ENCODE peak calls at places on chromosomes 6 and 20, in five cellular contexts. T, H, P, D and W are unnamed samples.

GRCh38 chr20:21562656-21563055 is 48.8 kb upstream of the NKX2-2 start:
- DNase-seq in H (peak; percentile 9), T (no peak), P (no peak), D (no peak), W (no peak)

GRCh38 chr20:25139061-25139705 is 56.3 kb upstream of the ENTPD6 start:
- DNase-seq in H (no peak), P (no peak), T (peak; percentile 32), D (no peak), W (no peak)

GRCh38 chr6:87066449-87067288 is 28.2 kb downstream of the CGA start:
- DNase-seq in H (no peak), P (peak; percentile 48), D (peak; percentile 28), T (peak; percentile 57), W (peak; percentile 61)

GRCh38 chr6:11282245-11282644 is 49.8 kb upstream of the NEDD9 start:
- DNase-seq in T (no peak), D (no peak), P (no peak), H (no peak), W (no peak)

GRCh38 chr6:41167173-41167963 is 4.5 kb upstream of the TREM2 start:
- DNase-seq in P (no peak), H (peak; percentile 36), T (no peak), D (no peak), W (no peak)

GRCh38 chr6:149895702-149896310 is 2.1 kb downstream of the RAET1E start:
- DNase-seq in D (peak; percentile 46), T (peak; percentile 84), P (no peak), H (peak; percentile 90), W (peak; percentile 52)

GRCh38 chr6:135748189-135748588 is 103.3 kb upstream of the PDE7B start:
- DNase-seq in D (no peak), P (no peak), T (no peak), H (no peak), W (no peak)

GRCh38 chr6:72616406-72617015 is 5.4 kb upstream of the KCNQ5 start:
- DNase-seq in P (no peak), D (no peak), H (no peak), T (no peak), W (no peak)

GRCh38 chr20:5491463-5491862 is 174.7 kb upstream of the PROKR2 start:
- DNase-seq in P (no peak), H (no peak), T (no peak), D (no peak), W (no peak)

GRCh38 chr6:3825331-3825831 is 23.8 kb upstream of the FAM50B start:
- DNase-seq in D (no peak), P (peak; percentile 41), H (peak; percentile 93), T (no peak), W (no peak)

GRCh38 chr6:30061766-30062458 is 847 bp downstream of the POLR1H start:
- DNase-seq in D (no peak), H (no peak), P (peak; percentile 22), T (no peak), W (peak; percentile 17)

GRCh38 chr6:31094389-31094881 is 17.9 kb downstream of the C6orf15 start:
- DNase-seq in T (no peak), D (no peak), H (no peak), P (no peak), W (no peak)

GRCh38 chr6:108341312-108341711 is 46.5 kb downstream of the AFG1L start:
- DNase-seq in D (no peak), H (no peak), P (no peak), T (no peak), W (no peak)

GRCh38 chr6:56891754-56892153 is 63.2 kb upstream of the BEND6 start:
- DNase-seq in D (no peak), H (no peak), T (no peak), P (no peak), W (no peak)

GRCh38 chr20:1462834-1463233 is 3.8 kb downstream of the NSFL1C start:
- DNase-seq in P (no peak), H (no peak), D (no peak), T (no peak), W (no peak)

GRCh38 chr6:28982476-28983266 is 22.4 kb downstream of the ZNF311 start:
- DNase-seq in D (peak; percentile 46), T (no peak), P (no peak), H (no peak), W (peak; percentile 22)

GRCh38 chr6:119361209-119361608 is 11.6 kb upstream of the MAN1A1 start:
- DNase-seq in T (no peak), D (no peak), H (no peak), P (no peak), W (no peak)

GRCh38 chr6:5054427-5054873 is 30.7 kb upstream of the PPP1R3G start:
- DNase-seq in D (no peak), P (no peak), T (no peak), H (no peak), W (no peak)

GRCh38 chr6:148364056-148364844 is 21.6 kb downstream of the SASH1 start:
- DNase-seq in H (no peak), D (no peak), T (no peak), P (no peak), W (no peak)

GRCh38 chr6:157873735-157874344 is 50.8 kb downstream of the SNX9 start:
- DNase-seq in T (peak; percentile 50), D (peak; percentile 43), P (peak; percentile 83), H (peak; percentile 95), W (peak; percentile 82)

GRCh38 chr6:107621216-107621940 is 131.5 kb downstream of the SOBP start:
- DNase-seq in T (no peak), D (no peak), P (no peak), H (no peak), W (no peak)

GRCh38 chr6:86526238-86526637 is 411.1 kb upstream of the HTR1E start:
- DNase-seq in H (no peak), P (no peak), D (no peak), T (no peak), W (no peak)

GRCh38 chr20:50088022-50088421 is 24.9 kb downstream of the UBE2V1 start:
- DNase-seq in T (no peak), H (no peak), D (no peak), P (no peak), W (no peak)

GRCh38 chr20:56179051-56179450 is 69.5 kb upstream of the MC3R start:
- DNase-seq in H (peak; percentile 49), D (no peak), T (no peak), P (no peak), W (no peak)

GRCh38 chr6:10962673-10963072 is 75.8 kb downstream of the SYCP2L start:
- DNase-seq in H (no peak), P (no peak), T (no peak), D (no peak), W (no peak)

GRCh38 chr6:161261325-161261724 is 12.5 kb downstream of the AGPAT4 start:
- DNase-seq in D (peak; percentile 12), H (no peak), T (no peak), P (no peak), W (no peak)

GRCh38 chr6:50663806-50664205 is 49.5 kb upstream of the TFAP2D start:
- DNase-seq in P (no peak), T (no peak), H (no peak), D (no peak), W (no peak)

GRCh38 chr20:64119301-64119680 is 11.9 kb upstream of the NPBWR2 start:
- DNase-seq in T (no peak), D (no peak), H (peak; percentile 78), P (no peak), W (no peak)

GRCh38 chr6:100300221-100300736 is 164.4 kb downstream of the SIM1 start:
- DNase-seq in P (no peak), T (peak; percentile 96), H (no peak), D (peak; percentile 59), W (no peak)
- H3K4me3 ChIP-seq in P (no peak overlapping the region), T (peak overlapping the region; percentile 48), H (no peak overlapping the region), D (no peak overlapping the region), W (no peak overlapping the region)

DNA sequence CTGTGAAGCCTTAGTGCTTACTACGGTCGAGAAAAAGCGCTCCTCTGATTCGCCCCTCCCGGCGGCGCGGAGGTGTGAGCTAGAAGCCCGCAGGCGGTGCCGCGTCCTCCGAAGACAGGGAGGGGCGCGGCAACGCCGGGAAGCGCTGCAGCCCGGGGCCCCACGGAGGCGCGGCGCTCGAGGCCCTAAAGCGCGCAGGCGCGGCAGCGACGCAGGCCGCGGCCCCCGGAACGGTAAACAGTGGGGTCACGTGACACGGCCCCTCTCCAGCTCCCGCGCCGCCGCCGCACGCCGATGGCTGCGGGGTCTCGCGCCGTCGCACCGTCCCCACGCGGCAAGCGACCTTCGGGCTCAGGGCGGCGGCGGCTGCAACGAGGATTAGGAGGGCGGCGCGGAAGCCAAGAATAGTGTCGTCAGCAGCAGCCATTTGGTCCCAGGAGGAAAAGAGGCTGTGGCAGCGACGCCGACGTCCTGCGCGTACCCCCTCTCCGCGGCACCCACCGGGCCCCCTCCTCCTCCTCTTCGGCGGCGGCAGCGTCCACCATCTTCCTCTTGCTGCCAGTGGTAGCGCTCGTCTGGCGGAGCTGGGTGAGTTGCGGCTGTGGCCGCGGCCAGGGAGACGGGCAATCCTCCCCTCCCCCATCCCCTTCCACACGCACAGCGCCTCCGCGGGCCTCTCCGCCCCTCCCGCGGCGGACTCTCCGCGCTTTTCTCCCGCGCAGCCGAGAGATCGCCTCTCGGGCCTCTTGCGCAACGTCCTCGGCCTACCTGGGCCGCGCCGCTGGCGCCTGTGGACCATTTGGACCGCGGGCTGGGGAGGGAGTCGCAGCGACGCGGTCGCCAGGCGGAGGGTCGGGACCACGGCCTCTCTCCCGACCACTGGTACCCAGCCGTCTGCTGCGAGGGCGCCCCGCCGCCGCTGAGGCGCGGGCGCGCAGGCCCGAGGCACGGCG is at the start of gene PHF3:
- DNase-seq in T (peak; percentile 79), P (peak; percentile 90), H (peak; percentile 97), D (peak; percentile 64), W (peak; percentile 94)
- TF ChIP-seq CTCF in T (peak; percentile 13), P (no peak), H (peak; percentile 50), D (no peak), W (peak; percentile 31)

DNA sequence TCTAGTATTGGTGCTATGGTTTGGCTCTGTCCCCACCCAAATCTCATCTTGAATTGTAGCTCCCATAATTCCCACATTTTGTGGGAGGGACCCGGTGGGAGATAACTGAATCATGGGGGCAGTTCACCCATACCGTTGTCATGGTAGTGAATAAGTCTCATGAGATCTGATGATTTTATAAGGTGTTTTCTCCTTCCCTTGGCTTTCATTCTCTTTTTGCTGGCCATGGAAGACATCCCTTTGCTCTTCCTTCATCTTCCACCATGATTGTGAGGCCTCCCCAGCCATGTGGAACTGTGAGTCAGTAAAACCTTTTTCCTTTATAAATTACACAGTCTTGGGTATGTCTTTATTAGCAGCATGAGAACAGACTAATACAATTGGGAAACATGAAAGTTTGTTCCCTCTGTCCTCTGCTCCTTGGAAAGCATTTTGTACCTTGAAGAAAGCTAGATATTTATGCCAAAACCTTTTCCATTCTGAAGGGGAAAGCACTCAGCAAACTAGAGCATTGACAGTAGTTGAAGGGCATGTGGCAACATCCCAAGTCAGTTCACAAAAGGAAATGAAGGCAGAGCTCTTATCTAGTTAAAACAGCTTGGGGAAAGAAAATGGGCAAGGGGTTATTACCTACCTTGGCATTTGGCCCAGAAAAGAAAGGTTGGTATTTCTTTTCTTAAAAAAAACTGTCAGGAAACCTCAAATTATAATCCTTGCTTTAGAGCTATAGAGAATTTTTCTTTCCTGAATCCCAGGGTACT is 10.7 kb upstream of the TNFAIP3 start:
- DNase-seq in P (no peak), T (no peak), D (no peak), H (no peak), W (no peak)
- H3K4me3 ChIP-seq in P (no peak overlapping the region), T (no peak overlapping the region), D (no peak overlapping the region), H (no peak overlapping the region), W (no peak overlapping the region)

DNA sequence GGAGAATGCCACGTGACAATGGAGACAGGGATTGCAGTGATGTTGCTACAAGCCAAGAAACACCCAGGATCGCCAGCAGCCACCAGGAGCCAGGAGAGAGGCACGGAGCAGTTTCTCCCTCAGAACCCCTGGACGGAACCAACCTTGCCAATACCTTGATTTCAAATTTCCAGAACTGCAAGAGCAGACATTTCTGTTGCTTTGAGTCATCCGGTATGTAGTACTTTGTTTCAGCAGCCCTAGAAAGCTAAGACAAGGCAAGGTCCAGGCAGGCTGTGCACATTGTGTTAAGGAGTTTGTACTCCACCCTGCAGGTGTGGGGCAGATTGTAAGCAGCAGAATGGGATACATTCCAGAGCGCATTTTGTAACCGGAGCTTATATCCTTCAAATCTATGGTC is 48.3 kb downstream of the TRERF1 start:
- DNase-seq in H (peak; percentile 67), P (no peak), D (no peak), T (no peak), W (no peak)
- TF ChIP-seq CTCF in H (no peak), P (no peak), D (no peak), T (peak; percentile 22), W (peak; percentile 11)